ENCODE peak calls at places on chromosomes 12 and 14, in eight cellular contexts. Z is mesendoderm, E is uterus, T is endodermal cell, W is testis, N is ovary, J is tibial nerve, S is astrocyte. D is an unnamed sample.

GRCh38 chr12:68971404-68971803 is 38.4 kb upstream of the CPM start:
- DNase-seq in N (no peak), T (no peak), J (no peak), Z (no peak), S (peak; percentile 77), E (no peak), W (no peak), D (no peak)

GRCh38 chr14:79809849-79810612 is 401.3 kb downstream of the DIO2 start:
- DNase-seq in J (no peak), S (no peak), W (peak; percentile 41), T (no peak), Z (peak; percentile 57), E (no peak), N (no peak), D (no peak)

GRCh38 chr12:69389836-69390235 is 30.3 kb downstream of the YEATS4 start:
- DNase-seq in S (peak; percentile 73), T (no peak), W (no peak), J (no peak), E (no peak), N (no peak), Z (no peak), D (no peak)

GRCh38 chr12:49985981-49986380 is 13.2 kb downstream of the AQP6 start:
- DNase-seq in E (no peak), T (peak; percentile 42), J (no peak), Z (no peak), W (no peak), S (peak; percentile 11), N (no peak), D (no peak)

GRCh38 chr12:127336416-127336815 is 930.6 kb upstream of the TMEM132C start:
- DNase-seq in T (no peak), Z (no peak), N (no peak), S (no peak), W (no peak), E (no peak), J (no peak), D (no peak)

GRCh38 chr14:80491131-80491530 is 279.8 kb upstream of the DIO2 start:
- DNase-seq in Z (peak; percentile 61), W (peak; percentile 73), S (peak; percentile 53), N (no peak), T (peak; percentile 69), E (no peak), J (peak; percentile 43), D (peak; percentile 39)

GRCh38 chr12:131085816-131086591 is 132.3 kb downstream of the ADGRD1 start:
- DNase-seq in W (peak; percentile 10), Z (no peak), S (no peak), N (peak; percentile 11), T (peak; percentile 39), E (no peak), J (no peak), D (no peak)

GRCh38 chr12:93848453-93849120 is 171.4 kb downstream of the CRADD start:
- DNase-seq in W (no peak), S (no peak), J (no peak), Z (no peak), E (no peak), T (no peak), N (no peak), D (no peak)

GRCh38 chr12:91948504-91948903 is 197.1 kb downstream of the BTG1 start:
- DNase-seq in N (no peak), Z (no peak), T (no peak), W (no peak), E (no peak), J (no peak), S (no peak), D (no peak)

GRCh38 chr14:73785336-73785833 is 66.2 kb upstream of the PTGR2 start:
- DNase-seq in S (peak; percentile 92), Z (peak; percentile 90), T (peak; percentile 64), J (no peak), N (no peak), E (peak; percentile 66), W (no peak), D (no peak)

GRCh38 chr12:78802593-78802992 is 62.0 kb upstream of the SYT1 start:
- DNase-seq in Z (peak; percentile 24), W (no peak), E (no peak), S (peak; percentile 97), N (no peak), T (no peak), J (no peak), D (no peak)

GRCh38 chr12:127355061-127355820 is 911.7 kb upstream of the TMEM132C start:
- DNase-seq in N (no peak), Z (peak; percentile 58), E (no peak), T (peak; percentile 83), J (no peak), W (peak; percentile 21), S (no peak), D (no peak)

GRCh38 chr12:17028348-17028747 is 422.4 kb upstream of the LMO3 start:
- DNase-seq in N (no peak), Z (peak; percentile 29), S (no peak), T (peak; percentile 77), E (no peak), W (no peak), J (no peak), D (no peak)

GRCh38 chr14:63938198-63939005 is 85.6 kb downstream of the SYNE2 start:
- DNase-seq in N (peak; percentile 63), T (no peak), W (no peak), E (no peak), Z (no peak), S (no peak), J (no peak), D (no peak)

GRCh38 chr12:11746940-11747716 is 97.7 kb downstream of the ETV6 start:
- DNase-seq in Z (no peak), J (no peak), T (no peak), S (no peak), N (no peak), W (no peak), E (no peak), D (no peak)

GRCh38 chr12:11753151-11753501 is 103.7 kb downstream of the ETV6 start:
- DNase-seq in Z (no peak), W (no peak), S (no peak), J (no peak), T (peak; percentile 85), N (no peak), E (no peak), D (no peak)

GRCh38 chr12:11752403-11753150 is 103.1 kb downstream of the ETV6 start:
- DNase-seq in Z (no peak), T (no peak), J (no peak), S (no peak), E (no peak), W (no peak), N (no peak), D (no peak)

GRCh38 chr12:11747969-11748368 is 98.5 kb downstream of the ETV6 start:
- DNase-seq in N (no peak), S (no peak), W (no peak), E (no peak), T (no peak), Z (no peak), J (no peak), D (no peak)

DNA sequence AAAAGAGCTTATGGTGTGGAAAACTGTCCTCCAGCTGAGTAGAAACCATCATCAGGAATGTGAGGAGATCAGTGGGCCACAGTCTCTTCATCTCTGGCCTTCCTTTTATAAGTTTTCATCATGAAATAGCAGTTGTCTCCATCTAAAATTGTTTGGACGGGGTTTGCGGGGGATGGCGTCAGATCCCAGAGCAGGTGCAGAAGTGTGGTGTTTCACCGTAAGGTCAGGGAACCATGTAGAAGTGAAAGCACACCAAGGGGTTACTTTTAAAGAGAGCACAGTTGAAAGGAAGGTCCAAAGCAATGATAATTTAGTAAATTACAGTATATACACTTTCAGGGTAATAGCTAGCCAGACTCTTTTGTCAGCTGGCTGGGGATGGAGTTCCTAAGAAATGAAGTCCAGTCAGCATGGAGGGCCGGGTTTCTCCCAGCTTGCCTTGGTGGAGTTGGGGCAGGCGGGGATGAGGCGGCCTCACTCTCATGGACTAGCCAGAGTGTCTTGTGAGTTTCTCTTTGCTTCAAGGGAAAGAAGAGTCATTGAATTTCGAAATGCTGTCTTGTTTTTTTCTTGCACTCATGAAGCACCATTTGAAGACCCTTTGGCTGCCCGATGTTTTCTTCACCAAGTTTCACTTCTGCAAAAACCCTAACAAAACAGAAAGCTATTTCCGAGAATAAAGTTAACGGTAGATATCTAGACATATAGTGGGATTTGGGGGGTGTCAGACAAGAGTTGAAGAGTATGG is 100.6 kb downstream of the ETV6 start:
- DNase-seq in J (no peak), W (no peak), T (no peak), N (no peak), Z (no peak), E (no peak), S (no peak), D (no peak)
- H3K4me1 ChIP-seq in J (peaks cover 8% of the 10 kb centered on the region), W (peaks cover 14% of the 10 kb centered on the region), T (peaks cover 30% of the 10 kb centered on the region), N (no peaks in the 10 kb centered on the region), Z (peaks cover 2% of the 10 kb centered on the region), E (no peaks in the 10 kb centered on the region), S (peaks cover 13% of the 10 kb centered on the region), D (peaks cover 46% of the 10 kb centered on the region)

DNA sequence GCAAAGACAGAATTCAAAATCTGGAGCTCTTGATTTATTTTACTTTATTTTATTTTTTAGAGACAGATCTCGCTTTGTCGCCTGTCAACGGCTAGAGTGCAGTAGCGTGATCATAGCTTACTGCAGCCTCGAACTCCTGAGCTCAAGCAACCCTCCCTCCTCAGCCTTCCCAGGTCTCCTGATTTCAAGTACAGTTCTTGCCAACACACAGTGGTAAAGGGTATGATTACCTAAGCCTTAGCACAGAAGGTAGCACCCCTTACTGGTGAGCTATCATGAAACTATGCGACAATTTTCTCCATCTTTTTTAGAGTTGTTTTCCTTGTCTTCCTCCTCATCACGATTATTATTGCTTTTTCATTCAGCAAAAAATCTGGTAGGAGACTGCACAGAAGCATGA is 94.3 kb upstream of the ETV6 start:
- DNase-seq in S (no peak), J (no peak), T (no peak), Z (peak; percentile 12), E (no peak), W (no peak), N (no peak), D (no peak)
- H3K27ac ChIP-seq in S (no peak overlapping the region), J (no peak overlapping the region), T (no peak overlapping the region), Z (no peak overlapping the region), E (no peak overlapping the region), W (no peak overlapping the region), N (no peak overlapping the region), D (no peak overlapping the region)

GRCh38 chr14:24310666-24311604 is at the start of gene LTB4R:
- DNase-seq in Z (no peak), T (no peak), E (no peak), W (peak; percentile 71), N (peak; percentile 77), J (no peak), S (peak; percentile 72), D (peak; percentile 63)
- H3K4me1 ChIP-seq in Z (no peaks in the 10 kb centered on the region), T (no peaks in the 10 kb centered on the region), E (peaks cover 5% of the 10 kb centered on the region), W (peaks cover 15% of the 10 kb centered on the region), N (peaks cover 12% of the 10 kb centered on the region), J (peaks cover 73% of the 10 kb centered on the region), S (peaks cover 16% of the 10 kb centered on the region), D (peaks cover 84% of the 10 kb centered on the region)

GRCh38 chr14:24426912-24427536 is 2.4 kb downstream of the CBLN3 start:
- DNase-seq in J (no peak), S (no peak), T (peak; percentile 81), N (peak; percentile 20), W (no peak), Z (peak; percentile 39), E (peak; percentile 12), D (no peak)
- H3K27ac ChIP-seq in J (no peak overlapping the region), S (no peak overlapping the region), T (no peak overlapping the region), N (no peak overlapping the region), W (no peak overlapping the region), Z (no peak overlapping the region), E (no peak overlapping the region), D (no peak overlapping the region)

D was measured in heart right ventricle.